ENCODE peak calls at places on chromosomes 12 and 14, in four cellular contexts. One of them, this sample, is unnamed.

GRCh38 chr14:91964724-91965123 is 17.2 kb upstream of the FBLN5 start:
- DNase-seq in K562: no peak
- DNase-seq in HepG2: no peak
- DNase-seq in GM12878: no peak
- DNase-seq in this sample: no peak

GRCh38 chr14:25303934-25304333 is 254.0 kb upstream of the STXBP6 start:
- DNase-seq in HepG2: no peak
- DNase-seq in GM12878: no peak
- DNase-seq in K562: no peak
- DNase-seq in this sample: no peak

GRCh38 chr14:22557846-22558220 is 31.2 kb downstream of the DAD1 start:
- DNase-seq in HepG2: no peak
- DNase-seq in GM12878: no peak
- DNase-seq in K562: no peak
- DNase-seq in this sample: no peak

GRCh38 chr12:105109465-105110212 is 2.1 kb downstream of the WASHC4 start:
- DNase-seq in GM12878: peak
- DNase-seq in HepG2: no peak
- DNase-seq in K562: no peak
- DNase-seq in this sample: no peak

GRCh38 chr14:67965684-67966083 is 146.1 kb downstream of the RAD51B start:
- DNase-seq in GM12878: no peak
- DNase-seq in HepG2: no peak
- DNase-seq in K562: no peak
- DNase-seq in this sample: no peak

GRCh38 chr14:61570188-61570960 is 124.9 kb upstream of the HIF1A start:
- DNase-seq in GM12878: no peak
- DNase-seq in K562: no peak
- DNase-seq in HepG2: no peak
- DNase-seq in this sample: no peak

GRCh38 chr12:110581951-110582285 is 1.2 kb downstream of the PPTC7 start:
- DNase-seq in GM12878: no peak
- DNase-seq in K562: no peak
- DNase-seq in HepG2: no peak
- DNase-seq in this sample: no peak

GRCh38 chr12:118312578-118312977 is 60.1 kb downstream of the TAOK3 start:
- DNase-seq in HepG2: no peak
- DNase-seq in K562: no peak
- DNase-seq in GM12878: peak
- DNase-seq in this sample: no peak

GRCh38 chr14:106141242-106142220 is 615.1 kb downstream of the TMEM121 start:
- DNase-seq in HepG2: no peak
- DNase-seq in GM12878: no peak
- DNase-seq in K562: peak
- DNase-seq in this sample: no peak

GRCh38 chr12:93091851-93092558 is 162.9 kb upstream of the EEA1 start:
- DNase-seq in K562: no peak
- DNase-seq in HepG2: no peak
- DNase-seq in GM12878: no peak
- DNase-seq in this sample: no peak

GRCh38 chr12:123997908-123998307 is 24.9 kb downstream of the ZNF664 start:
- DNase-seq in HepG2: no peak
- DNase-seq in GM12878: no peak
- DNase-seq in K562: no peak
- DNase-seq in this sample: no peak

GRCh38 chr14:100875861-100876590 is 27.5 kb downstream of the RTL1 start:
- DNase-seq in GM12878: no peak
- DNase-seq in K562: no peak
- DNase-seq in HepG2: no peak
- DNase-seq in this sample: no peak

GRCh38 chr14:70332015-70332414 is 27.5 kb downstream of the COX16 start:
- DNase-seq in GM12878: no peak
- DNase-seq in HepG2: no peak
- DNase-seq in K562: no peak
- DNase-seq in this sample: no peak

GRCh38 chr14:51395361-51395849 is 155.4 kb downstream of the TMX1 start:
- DNase-seq in HepG2: no peak
- DNase-seq in GM12878: no peak
- DNase-seq in K562: no peak
- DNase-seq in this sample: peak

GRCh38 chr12:29763301-29763683 is 20.4 kb downstream of the TMTC1 start:
- DNase-seq in GM12878: no peak
- DNase-seq in K562: no peak
- DNase-seq in HepG2: no peak
- DNase-seq in this sample: no peak

GRCh38 chr12:112792743-112793142 is 1.2 kb downstream of the RPH3A start:
- DNase-seq in HepG2: no peak
- DNase-seq in GM12878: no peak
- DNase-seq in K562: no peak
- DNase-seq in this sample: no peak

GRCh38 chr12:67441736-67442346 is 172.7 kb downstream of the CAND1 start:
- DNase-seq in GM12878: no peak
- DNase-seq in K562: peak
- DNase-seq in HepG2: peak
- DNase-seq in this sample: peak

GRCh38 chr12:106118-106561 is 39.6 kb downstream of the IQSEC3 start:
- DNase-seq in K562: peak
- DNase-seq in HepG2: peak
- DNase-seq in GM12878: peak
- DNase-seq in this sample: peak

GRCh38 chr14:96108061-96108795 is 69.1 kb downstream of the C14orf132 start:
- DNase-seq in HepG2: no peak
- DNase-seq in GM12878: no peak
- DNase-seq in K562: no peak
- DNase-seq in this sample: no peak

GRCh38 chr12:95674088-95674595 is 116.4 kb downstream of the NTN4 start:
- DNase-seq in GM12878: no peak
- DNase-seq in HepG2: no peak
- DNase-seq in K562: no peak
- DNase-seq in this sample: no peak

GRCh38 chr12:111170559-111170958 is 198.3 kb downstream of the PHETA1 start:
- DNase-seq in GM12878: no peak
- DNase-seq in HepG2: no peak
- DNase-seq in K562: no peak
- DNase-seq in this sample: no peak

GRCh38 chr14:98835051-98835824 is 436.8 kb downstream of the BCL11B start:
- DNase-seq in HepG2: no peak
- DNase-seq in K562: no peak
- DNase-seq in GM12878: no peak
- DNase-seq in this sample: no peak

GRCh38 chr12:55499810-55500252 is 7.7 kb downstream of the OR6C68 start:
- DNase-seq in GM12878: no peak
- DNase-seq in HepG2: peak
- DNase-seq in K562: no peak
- DNase-seq in this sample: no peak

GRCh38 chr12:75717902-75718301 is 206.5 kb upstream of the KRR1 start:
- DNase-seq in GM12878: no peak
- DNase-seq in K562: no peak
- DNase-seq in HepG2: no peak
- DNase-seq in this sample: no peak

GRCh38 chr14:72708708-72709475 is 185.0 kb downstream of the DPF3 start:
- DNase-seq in K562: no peak
- DNase-seq in HepG2: no peak
- DNase-seq in GM12878: no peak
- DNase-seq in this sample: no peak

GRCh38 chr12:3777206-3777809 is 24.4 kb upstream of the CRACR2A start:
- DNase-seq in GM12878: no peak
- DNase-seq in K562: peak
- DNase-seq in HepG2: peak
- DNase-seq in this sample: no peak

GRCh38 chr12:90899456-90900182 is 55.4 kb downstream of the CCER1 start:
- DNase-seq in GM12878: no peak
- DNase-seq in HepG2: no peak
- DNase-seq in K562: no peak
- DNase-seq in this sample: no peak

GRCh38 chr12:116043673-116044072 is 233.8 kb downstream of the MED13L start:
- DNase-seq in GM12878: no peak
- DNase-seq in K562: no peak
- DNase-seq in HepG2: no peak
- DNase-seq in this sample: no peak
- TF ChIP-seq TCF7 in GM12878: no peak
- TF ChIP-seq TCF7 in K562: no peak
- TF ChIP-seq TCF7 in HepG2: no peak
- TF ChIP-seq TCF7 in this sample: no peak

GRCh38 chr12:6563448-6564050 is 4.5 kb downstream of the NOP2 start:
- DNase-seq in HepG2: peak
- DNase-seq in K562: peak
- DNase-seq in GM12878: no peak
- DNase-seq in this sample: peak
- TF ChIP-seq TCF7 in HepG2: no peak
- TF ChIP-seq TCF7 in K562: no peak
- TF ChIP-seq TCF7 in GM12878: no peak
- TF ChIP-seq TCF7 in this sample: no peak

GRCh38 chr14:88688386-88688785 is 104.4 kb downstream of the EML5 start:
- DNase-seq in HepG2: no peak
- DNase-seq in GM12878: no peak
- DNase-seq in K562: no peak
- DNase-seq in this sample: no peak

GRCh38 chr14:88681755-88682494 is 110.8 kb downstream of the EML5 start:
- DNase-seq in GM12878: no peak
- DNase-seq in K562: no peak
- DNase-seq in HepG2: no peak
- DNase-seq in this sample: no peak

GRCh38 chr14:88683119-88683518 is 109.6 kb downstream of the EML5 start:
- DNase-seq in GM12878: no peak
- DNase-seq in HepG2: no peak
- DNase-seq in K562: no peak
- DNase-seq in this sample: no peak

DNA sequence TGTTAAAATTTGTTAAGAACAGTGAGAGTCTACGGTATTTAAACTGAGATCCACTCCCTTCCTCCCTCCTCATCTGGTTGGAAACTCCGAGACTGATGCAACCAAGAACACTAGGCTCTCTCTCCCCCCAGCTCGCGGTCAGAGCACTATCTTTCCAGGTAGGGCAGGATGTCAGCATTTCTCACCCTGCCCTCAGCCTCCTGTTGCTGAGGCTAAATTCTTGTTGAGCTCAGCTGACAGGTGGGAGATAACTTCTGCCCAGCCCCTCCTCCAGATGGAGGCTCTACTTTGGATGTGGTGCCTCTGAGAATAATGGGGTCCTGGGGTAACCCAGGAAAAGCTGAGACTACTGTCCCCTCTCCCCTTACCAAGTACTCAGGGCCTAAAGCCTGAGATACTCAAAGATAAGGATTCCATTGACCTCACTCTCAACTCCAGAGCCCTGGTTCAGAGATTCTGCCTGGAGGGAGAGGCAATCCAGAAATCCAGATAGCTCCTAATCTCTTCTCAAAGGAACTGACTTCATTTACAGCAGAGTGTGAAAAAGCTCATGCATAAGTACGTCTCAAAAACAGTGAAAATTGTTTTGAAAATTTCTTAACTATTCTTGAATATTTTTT is 110.1 kb downstream of the EML5 start:
- DNase-seq in K562: no peak
- DNase-seq in HepG2: no peak
- DNase-seq in GM12878: no peak
- DNase-seq in this sample: peak
- TF ChIP-seq TCF7 in K562: no peak
- TF ChIP-seq TCF7 in HepG2: no peak
- TF ChIP-seq TCF7 in GM12878: no peak
- TF ChIP-seq TCF7 in this sample: no peak

DNA sequence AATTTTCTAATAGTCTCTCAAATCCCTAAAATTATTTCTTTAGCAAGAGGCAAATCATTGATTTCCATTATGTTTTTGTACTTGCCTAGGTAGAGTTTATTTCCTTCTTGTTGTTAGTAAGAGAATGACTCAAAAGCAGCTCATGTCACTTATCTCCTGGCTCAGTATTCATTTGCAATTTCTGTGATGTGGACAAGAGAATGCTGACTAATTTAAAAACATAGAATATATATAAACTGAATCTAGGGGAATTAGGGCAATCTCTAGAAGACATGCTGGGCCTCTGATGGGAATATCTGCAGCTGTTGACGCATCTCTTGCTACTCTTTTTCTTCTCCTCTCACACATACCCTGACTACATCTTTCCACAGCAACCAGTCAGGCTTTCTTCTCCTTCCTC is 130.8 kb upstream of the PRKD1 start:
- DNase-seq in K562: no peak
- DNase-seq in HepG2: no peak
- DNase-seq in GM12878: no peak
- DNase-seq in this sample: no peak
- TF ChIP-seq TCF7 in K562: no peak
- TF ChIP-seq TCF7 in HepG2: no peak
- TF ChIP-seq TCF7 in GM12878: no peak
- TF ChIP-seq TCF7 in this sample: no peak

GRCh38 chr12:57280234-57281062 is 29.5 kb upstream of the STAC3 start:
- DNase-seq in GM12878: peak
- DNase-seq in K562: peak
- DNase-seq in HepG2: peak
- DNase-seq in this sample: no peak

GRCh38 chr12:57273516-57273915 is 22.5 kb upstream of the STAC3 start:
- DNase-seq in HepG2: no peak
- DNase-seq in K562: no peak
- DNase-seq in GM12878: no peak
- DNase-seq in this sample: no peak

GRCh38 chr12:57278465-57279453 is 27.8 kb upstream of the STAC3 start:
- DNase-seq in K562: no peak
- DNase-seq in HepG2: no peak
- DNase-seq in GM12878: no peak
- DNase-seq in this sample: no peak

GRCh38 chr12:57272337-57273151 is 21.6 kb upstream of the STAC3 start:
- DNase-seq in K562: no peak
- DNase-seq in GM12878: no peak
- DNase-seq in HepG2: no peak
- DNase-seq in this sample: no peak

DNA sequence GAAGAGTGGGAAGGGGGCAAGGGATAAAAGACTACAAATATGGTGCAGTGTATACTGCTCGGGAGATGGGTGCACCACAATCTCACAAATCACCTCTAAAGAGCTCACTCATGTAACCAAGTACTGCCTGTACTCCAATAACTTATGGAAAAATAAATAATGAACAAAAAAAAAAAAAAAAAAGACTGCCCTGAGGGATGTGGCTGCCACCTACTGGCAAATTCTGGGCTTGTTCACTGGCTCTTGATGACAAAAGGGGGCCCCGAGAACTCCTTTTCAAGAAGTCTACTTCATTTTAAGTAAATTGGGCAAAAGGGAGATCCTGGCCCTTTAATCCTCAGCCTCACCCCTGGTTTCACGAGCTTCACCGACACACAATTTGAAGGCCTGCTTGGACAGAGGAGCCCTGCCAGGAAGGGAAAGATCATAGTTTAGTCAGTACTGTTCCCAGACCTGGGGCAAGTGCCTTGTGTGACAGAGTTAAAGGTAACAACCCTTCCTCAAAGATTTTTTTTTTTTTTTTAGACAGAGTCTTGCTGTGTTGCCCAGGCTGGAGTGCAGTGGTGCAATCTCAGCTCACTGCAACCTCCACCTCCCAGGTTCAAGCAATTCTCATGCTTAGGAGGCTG is 26.1 kb upstream of the STAC3 start:
- DNase-seq in GM12878: no peak
- DNase-seq in HepG2: peak
- DNase-seq in K562: peak
- DNase-seq in this sample: peak
- TF ChIP-seq TCF7 in GM12878: no peak
- TF ChIP-seq TCF7 in HepG2: no peak
- TF ChIP-seq TCF7 in K562: no peak
- TF ChIP-seq TCF7 in this sample: no peak

GRCh38 chr12:52003591-52003990 is 3.2 kb upstream of the TAMALIN start:
- DNase-seq in HepG2: no peak
- DNase-seq in GM12878: no peak
- DNase-seq in K562: no peak
- DNase-seq in this sample: no peak
- TF ChIP-seq TCF7 in HepG2: no peak
- TF ChIP-seq TCF7 in GM12878: no peak
- TF ChIP-seq TCF7 in K562: no peak
- TF ChIP-seq TCF7 in this sample: no peak

This sample was measured in WTC11.